ENCODE peak calls at places on chromosomes 7 and 10, in five cellular contexts. O is progenitor cell of endocrine pancreas; E is activated CD8-positive, alpha-beta memory T cell treated with anti-CD3 and anti-CD28 coated beads for 4 hours; J is GF-D8; D is T-cell. G is an unnamed sample.

GRCh38 chr10:69376662-69377061 is 40.1 kb downstream of the TACR2 start:
- DNase-seq in O (no peak), E (no peak), J (no peak), D (no peak), G (no peak)

GRCh38 chr7:100726998-100727761 is 6.2 kb upstream of the ZAN start:
- DNase-seq in O (no peak), E (no peak), J (no peak), D (no peak), G (no peak)

GRCh38 chr7:106737202-106737562 is 76.2 kb upstream of the CCDC71L start:
- DNase-seq in O (no peak), E (no peak), J (no peak), D (no peak), G (no peak)

GRCh38 chr7:121451367-121452073 is 55.4 kb upstream of the FAM3C start:
- DNase-seq in O (no peak), E (no peak), J (no peak), D (no peak), G (no peak)

GRCh38 chr10:33350041-33350440 is 15.6 kb upstream of the NRP1 start:
- DNase-seq in O (no peak), E (no peak), J (no peak), D (no peak), G (no peak)

GRCh38 chr7:33043434-33043833 is 19.1 kb downstream of the NT5C3A start:
- DNase-seq in O (no peak), E (no peak), J (no peak), D (no peak), G (no peak)

GRCh38 chr10:58967551-58968418 is 208.7 kb upstream of the PHYHIPL start:
- DNase-seq in O (peak; percentile 57), E (no peak), J (no peak), D (no peak), G (peak; percentile 59)

GRCh38 chr7:1748076-1748750 is 78.1 kb downstream of the ELFN1 start:
- DNase-seq in O (no peak), E (no peak), J (no peak), D (no peak), G (no peak)

GRCh38 chr10:29009464-29009863 is 279.4 kb upstream of the LYZL1 start:
- DNase-seq in O (no peak), E (no peak), J (no peak), D (no peak), G (no peak)

GRCh38 chr10:28043941-28044340 is 45.1 kb upstream of the ODAD2 start:
- DNase-seq in O (no peak), E (no peak), J (no peak), D (no peak), G (no peak)

GRCh38 chr10:133071801-133072595 is 15.7 kb upstream of the ADGRA1 start:
- DNase-seq in O (no peak), E (no peak), J (no peak), D (no peak), G (no peak)

GRCh38 chr10:15311885-15312280 is 59.2 kb downstream of the FAM171A1 start:
- DNase-seq in O (no peak), E (no peak), J (no peak), D (no peak), G (no peak)

GRCh38 chr7:51246258-51247245 is 70.1 kb downstream of the COBL start:
- DNase-seq in O (no peak), E (no peak), J (no peak), D (no peak), G (no peak)

GRCh38 chr7:51352174-51353145 is 35.9 kb upstream of the COBL start:
- DNase-seq in O (no peak), E (no peak), J (no peak), D (no peak), G (no peak)

GRCh38 chr10:126902157-126902556 is 3.1 kb upstream of the DOCK1 start:
- DNase-seq in O (no peak), E (no peak), J (no peak), D (no peak), G (no peak)

GRCh38 chr7:108253275-108254044 is 123.3 kb upstream of the LAMB4 start:
- DNase-seq in O (no peak), E (no peak), J (no peak), D (no peak), G (no peak)

GRCh38 chr10:79981673-79982485 is 33.0 kb upstream of the SFTPD start:
- DNase-seq in O (peak; percentile 48), E (no peak), J (no peak), D (no peak), G (peak; percentile 13)

GRCh38 chr10:75462865-75463264 is 31.4 kb downstream of the LRMDA start:
- DNase-seq in O (no peak), E (no peak), J (no peak), D (no peak), G (no peak)

GRCh38 chr10:103750836-103751235 is 104.5 kb downstream of the SH3PXD2A start:
- DNase-seq in O (no peak), E (no peak), J (no peak), D (no peak), G (no peak)

GRCh38 chr7:23698822-23699221 is 11.2 kb upstream of the STK31 start:
- DNase-seq in O (no peak), E (no peak), J (no peak), D (no peak), G (no peak)

GRCh38 chr10:29877798-29878491 is 181.4 kb downstream of the JCAD start:
- DNase-seq in O (no peak), E (no peak), J (no peak), D (no peak), G (no peak)

GRCh38 chr7:2805213-2806003 is 38.7 kb downstream of the GNA12 start:
- DNase-seq in O (no peak), E (no peak), J (no peak), D (no peak), G (peak; percentile 47)

GRCh38 chr10:71370031-71370430 is 26.7 kb upstream of the CDH23 start:
- DNase-seq in O (no peak), E (no peak), J (no peak), D (no peak), G (no peak)

GRCh38 chr7:18894155-18894554 is 223.3 kb downstream of the TWIST1 start:
- DNase-seq in O (no peak), E (no peak), J (no peak), D (no peak), G (no peak)

GRCh38 chr10:112373912-112374338 is at the start of gene ACSL5:
- DNase-seq in O (no peak), E (no peak), J (no peak), D (no peak), G (peak; percentile 52)

GRCh38 chr7:141074997-141075396 is 1.1 kb downstream of the TMEM178B start:
- DNase-seq in O (no peak), E (no peak), J (no peak), D (no peak), G (no peak)

GRCh38 chr7:136741941-136742340 is 126.5 kb upstream of the CHRM2 start:
- DNase-seq in O (no peak), E (no peak), J (no peak), D (no peak), G (no peak)

GRCh38 chr10:101029520-101030309 is 1.2 kb downstream of the PDZD7 start:
- DNase-seq in O (no peak), E (no peak), J (no peak), D (no peak), G (no peak)

GRCh38 chr7:107937514-107937913 is 46.5 kb downstream of the DLD start:
- DNase-seq in O (no peak), E (no peak), J (no peak), D (no peak), G (no peak)

GRCh38 chr7:102469972-102470825 is 5.4 kb downstream of the LRWD1 start:
- DNase-seq in O (no peak), E (no peak), J (no peak), D (no peak), G (no peak)

GRCh38 chr7:121620953-121621606 is 225.0 kb upstream of the FAM3C start:
- DNase-seq in O (no peak), E (no peak), J (no peak), D (no peak), G (no peak)

GRCh38 chr10:78576276-78576675 is 492.5 kb upstream of the ZMIZ1 start:
- DNase-seq in O (no peak), E (no peak), J (no peak), D (no peak), G (no peak)

GRCh38 chr10:122567056-122567660 is 6.6 kb downstream of the DMBT1 start:
- DNase-seq in O (no peak), E (no peak), J (no peak), D (no peak), G (peak; percentile 23)

GRCh38 chr7:40299097-40299496 is 164.3 kb downstream of the SUGCT start:
- DNase-seq in O (no peak), E (no peak), J (no peak), D (no peak), G (no peak)

GRCh38 chr10:109721401-109722028 is 201.8 kb downstream of the XPNPEP1 start:
- DNase-seq in O (no peak), E (no peak), J (no peak), D (no peak), G (no peak)

GRCh38 chr10:3419719-3420495 is 247.3 kb upstream of the PITRM1 start:
- DNase-seq in O (no peak), E (no peak), J (no peak), D (no peak), G (no peak)

G was measured in HuH-7.5.